ENCODE peak calls at places on chromosome X, in four cellular contexts. One of them, this sample, is unnamed.
A peak's percentile ranks its signal among the peaks of the same experiment; 100 is the strongest.

GRCh38 chrX:149092179-149092578 is 412.9 kb downstream of the IDS start:
- DNase-seq in SW480: no peak
- DNase-seq in OCI-LY7: no peak
- DNase-seq in stomach: no peak
- DNase-seq in this sample: no peak

GRCh38 chrX:107602694-107603239 is 25.5 kb upstream of the PRPS1 start:
- DNase-seq in SW480: no peak
- DNase-seq in stomach: no peak
- DNase-seq in OCI-LY7: no peak
- DNase-seq in this sample: no peak

GRCh38 chrX:66602381-66602938 is 36.4 kb downstream of the EDA2R start:
- DNase-seq in OCI-LY7: peak; percentile 4
- DNase-seq in stomach: no peak
- DNase-seq in SW480: no peak
- DNase-seq in this sample: no peak

GRCh38 chrX:136260801-136261200 is 9.6 kb upstream of the MAP7D3 start:
- DNase-seq in stomach: no peak
- DNase-seq in OCI-LY7: no peak
- DNase-seq in SW480: no peak
- DNase-seq in this sample: no peak

GRCh38 chrX:19670854-19671620 is 155.7 kb upstream of the MAP3K15 start:
- DNase-seq in stomach: no peak
- DNase-seq in SW480: peak; percentile 90
- DNase-seq in OCI-LY7: no peak
- DNase-seq in this sample: peak; percentile 89

GRCh38 chrX:16786791-16787735 is 797 bp downstream of the TXLNG start:
- DNase-seq in SW480: peak; percentile 8
- DNase-seq in OCI-LY7: peak; percentile 40
- DNase-seq in stomach: no peak
- DNase-seq in this sample: no peak

GRCh38 chrX:131795442-131796229 is 227.5 kb upstream of the STK26 start:
- DNase-seq in SW480: no peak
- DNase-seq in stomach: peak; percentile 59
- DNase-seq in OCI-LY7: no peak
- DNase-seq in this sample: no peak

GRCh38 chrX:73830489-73831414 is 267.8 kb downstream of the CHIC1 start:
- DNase-seq in stomach: no peak
- DNase-seq in SW480: no peak
- DNase-seq in OCI-LY7: no peak
- DNase-seq in this sample: no peak

GRCh38 chrX:132875705-132876508 is 82.5 kb downstream of the HS6ST2 start:
- DNase-seq in OCI-LY7: no peak
- DNase-seq in SW480: no peak
- DNase-seq in stomach: no peak
- DNase-seq in this sample: no peak

GRCh38 chrX:123962006-123962485 is 540 bp downstream of the STAG2 start:
- DNase-seq in SW480: peak; percentile 30
- DNase-seq in stomach: no peak
- DNase-seq in OCI-LY7: peak; percentile 66
- DNase-seq in this sample: no peak

GRCh38 chrX:118644378-118644777 is 83.0 kb upstream of the IL13RA1 start:
- DNase-seq in SW480: peak; percentile 60
- DNase-seq in OCI-LY7: peak; percentile 3
- DNase-seq in stomach: no peak
- DNase-seq in this sample: peak; percentile 14

GRCh38 chrX:48493890-48494364 is 14.9 kb upstream of the PORCN start:
- DNase-seq in SW480: peak; percentile 36
- DNase-seq in stomach: peak; percentile 47
- DNase-seq in OCI-LY7: no peak
- DNase-seq in this sample: peak; percentile 52

GRCh38 chrX:155313766-155314165 is 20.6 kb downstream of the CLIC2 start:
- DNase-seq in OCI-LY7: no peak
- DNase-seq in stomach: no peak
- DNase-seq in SW480: peak; percentile 21
- DNase-seq in this sample: peak; percentile 69

GRCh38 chrX:11407331-11408110 is 114.3 kb downstream of the AMELX start:
- DNase-seq in stomach: no peak
- DNase-seq in SW480: no peak
- DNase-seq in OCI-LY7: no peak
- DNase-seq in this sample: no peak